ENCODE peak calls at places on chromosome 22, in six cellular contexts. B is globus pallidus; P is ELR; D is iPS-NIHi11; T is pancreas; H is CD4-positive, alpha-beta T cell. F is an unnamed sample.

GRCh38 chr22:25146311-25146710 is 53.3 kb upstream of the CRYBB3 start:
- DNase-seq in B (no peak), P (no peak), D (no peak), T (no peak), H (no peak), F (no peak)

GRCh38 chr22:48705917-48706605 is 1121.6 kb downstream of the BRD1 start:
- DNase-seq in B (no peak), P (no peak), D (no peak), T (no peak), H (no peak), F (no peak)

GRCh38 chr22:32446321-32446720 is 17.9 kb downstream of the BPIFC start:
- DNase-seq in B (no peak), P (peak; percentile 39), D (no peak), T (no peak), H (no peak), F (no peak)

GRCh38 chr22:46641829-46642266 is 21.7 kb downstream of the GRAMD4 start:
- DNase-seq in B (no peak), P (no peak), D (no peak), T (no peak), H (no peak), F (no peak)

GRCh38 chr22:30299322-30299721 is 10.0 kb upstream of the CASTOR1 start:
- DNase-seq in B (no peak), P (no peak), D (no peak), T (no peak), H (no peak), F (no peak)

GRCh38 chr22:35380537-35381423 is at the start of gene HMOX1:
- DNase-seq in B (peak; percentile 86), P (peak; percentile 91), D (peak; percentile 88), T (peak; percentile 83), H (no peak), F (no peak)

GRCh38 chr22:27630754-27631153 is 170.8 kb downstream of the MN1 start:
- DNase-seq in B (no peak), P (no peak), D (peak; percentile 59), T (no peak), H (no peak), F (no peak)

GRCh38 chr22:32475428-32476010 is 908 bp downstream of the FBXO7 start:
- DNase-seq in B (no peak), P (peak; percentile 65), D (no peak), T (no peak), H (peak; percentile 8), F (peak; percentile 45)

GRCh38 chr22:35399114-35399677 is 744 bp upstream of the MCM5 start:
- DNase-seq in B (no peak), P (no peak), D (no peak), T (no peak), H (no peak), F (peak; percentile 59)

GRCh38 chr22:36461665-36462474 is 19.6 kb downstream of the TXN2 start:
- DNase-seq in B (no peak), P (peak; percentile 96), D (peak; percentile 63), T (peak; percentile 72), H (no peak), F (peak; percentile 54)

GRCh38 chr22:25051073-25051472 is 98.6 kb downstream of the KIAA1671 start:
- DNase-seq in B (no peak), P (peak; percentile 5), D (peak; percentile 73), T (no peak), H (no peak), F (peak; percentile 59)

GRCh38 chr22:16974298-16975084 is 33.5 kb downstream of the GAB4 start:
- DNase-seq in B (no peak), P (no peak), D (no peak), T (no peak), H (no peak), F (no peak)

GRCh38 chr22:33013531-33014162 is 44.5 kb downstream of the SYN3 start:
- DNase-seq in B (no peak), P (no peak), D (no peak), T (no peak), H (no peak), F (no peak)

GRCh38 chr22:22787805-22788459 is 99.7 kb upstream of the IGLL5 start:
- DNase-seq in B (peak; percentile 31), P (peak; percentile 58), D (peak; percentile 81), T (peak; percentile 47), H (peak; percentile 53), F (peak; percentile 74)

GRCh38 chr22:39723899-39724351 is 153.4 kb downstream of the CACNA1I start:
- DNase-seq in B (no peak), P (peak; percentile 39), D (no peak), T (no peak), H (no peak), F (no peak)

GRCh38 chr22:20551805-20552449 is 44.5 kb downstream of the MED15 start:
- DNase-seq in B (peak; percentile 78), P (no peak), D (peak; percentile 13), T (peak; percentile 78), H (no peak), F (peak; percentile 53)

GRCh38 chr22:19663286-19663815 is 51.0 kb upstream of the SEPTIN5 start:
- DNase-seq in B (no peak), P (peak; percentile 45), D (no peak), T (peak; percentile 57), H (no peak), F (no peak)

GRCh38 chr22:40954095-40954494 is 2.9 kb downstream of the RBX1 start:
- DNase-seq in B (no peak), P (no peak), D (no peak), T (no peak), H (no peak), F (no peak)

GRCh38 chr22:18077639-18078328 is at the start of gene PEX26:
- DNase-seq in B (peak; percentile 96), P (peak; percentile 98), D (peak; percentile 98), T (peak; percentile 94), H (peak; percentile 94), F (peak; percentile 96)

F was measured in D341Med.